ENCODE peak calls at places on chromosome X, in nine cellular contexts. V is PC-3, O is hepatocyte, Z is SK-N-SH, X is HCT116, H is GM23338, E is GM23248, Q is neural progenitor cell, R is MM.1S. P is an unnamed sample. For H3K4me1, the result is how much of the 10 kb centered on the place peaks cover.

GRCh38 chrX:16096131-16096530 is 27.2 kb upstream of the GRPR start:
- DNase-seq in Q (peak), V (no peak), R (no peak), E (no peak), O (no peak), Z (no peak), X (no peak), H (peak), P (no peak)

GRCh38 chrX:48676893-48677270 is 6.7 kb upstream of the WAS start:
- DNase-seq in E (peak), Z (no peak), H (peak), R (peak), V (peak), X (no peak), Q (no peak), O (peak), P (peak)

GRCh38 chrX:13131511-13132137 is 87.2 kb upstream of the FAM9C start:
- DNase-seq in O (no peak), V (no peak), X (no peak), E (no peak), H (peak), Z (no peak), R (peak), Q (no peak), P (no peak)

GRCh38 chrX:11867610-11868345 is 109.7 kb downstream of the MSL3 start:
- DNase-seq in R (no peak), V (no peak), Q (no peak), O (no peak), E (no peak), H (no peak), Z (no peak), X (no peak), P (no peak)

GRCh38 chrX:137166591-137166990 is 132.8 kb upstream of the GPR101 start:
- DNase-seq in X (no peak), R (peak), V (peak), O (peak), E (no peak), Z (peak), H (peak), Q (peak), P (no peak)

GRCh38 chrX:69085826-69086225 is 79.4 kb downstream of the PJA1 start:
- DNase-seq in X (no peak), O (no peak), R (no peak), Z (no peak), V (no peak), Q (no peak), H (no peak), E (no peak), P (no peak)

GRCh38 chrX:147602297-147602696 is 309.4 kb upstream of the FMR1 start:
- DNase-seq in O (peak), Q (peak), H (peak), R (no peak), E (peak), X (no peak), Z (no peak), V (peak), P (peak)

GRCh38 chrX:118864063-118864630 is 40.5 kb downstream of the ZCCHC12 start:
- DNase-seq in O (no peak), R (no peak), H (no peak), X (no peak), V (peak), Z (no peak), Q (no peak), E (no peak), P (no peak)

GRCh38 chrX:40581333-40581910 is 652 bp downstream of the ATP6AP2 start:
- DNase-seq in X (no peak), Q (no peak), H (no peak), O (no peak), R (peak), Z (no peak), E (peak), V (peak), P (peak)

GRCh38 chrX:19699151-19699550 is 183.8 kb upstream of the MAP3K15 start:
- DNase-seq in O (no peak), X (no peak), V (no peak), Z (no peak), Q (no peak), R (no peak), E (no peak), H (no peak), P (no peak)

GRCh38 chrX:132480581-132481203 is 8.1 kb downstream of the MBNL3 start:
- DNase-seq in X (no peak), H (no peak), Z (no peak), E (peak), Q (no peak), V (peak), R (peak), O (peak), P (peak)

GRCh38 chrX:69025802-69026301 is 139.4 kb downstream of the PJA1 start:
- DNase-seq in H (no peak), Z (no peak), X (no peak), Q (no peak), V (peak), E (peak), R (no peak), O (no peak), P (no peak)

GRCh38 chrX:106874075-106874474 is 29.1 kb downstream of the RIPPLY1 start:
- DNase-seq in X (no peak), Z (peak), V (peak), E (peak), R (peak), O (peak), H (peak), Q (peak), P (peak)

GRCh38 chrX:97397371-97397770 is 513.7 kb downstream of the RPA4 start:
- DNase-seq in Z (no peak), X (no peak), V (peak), O (no peak), E (no peak), H (no peak), R (peak), Q (no peak), P (no peak)

GRCh38 chrX:77622672-77623071 is 163.3 kb downstream of the ATRX start:
- DNase-seq in H (no peak), V (no peak), E (no peak), Z (no peak), R (no peak), Q (peak), O (no peak), X (no peak), P (no peak)

GRCh38 chrX:77628294-77629025 is 157.6 kb downstream of the ATRX start:
- DNase-seq in H (no peak), X (no peak), V (peak), E (peak), R (peak), Z (no peak), O (no peak), Q (no peak), P (no peak)
- TF ChIP-seq EZH2phosphoT487 in H (no peak), X (no peak), V (no peak), E (no peak), R (no peak), Z (no peak), O (no peak), Q (no peak), P (no peak)

GRCh38 chrX:39480966-39481365 is 616.8 kb downstream of the BCOR start:
- DNase-seq in H (no peak), X (no peak), Z (no peak), V (no peak), R (no peak), E (no peak), Q (no peak), O (no peak), P (no peak)
- H3K4me1 ChIP-seq in H (under half), X (under half), Z (under half), V (under half), R (under half), E (under half), Q (under half), O (under half), P (under half)

DNA sequence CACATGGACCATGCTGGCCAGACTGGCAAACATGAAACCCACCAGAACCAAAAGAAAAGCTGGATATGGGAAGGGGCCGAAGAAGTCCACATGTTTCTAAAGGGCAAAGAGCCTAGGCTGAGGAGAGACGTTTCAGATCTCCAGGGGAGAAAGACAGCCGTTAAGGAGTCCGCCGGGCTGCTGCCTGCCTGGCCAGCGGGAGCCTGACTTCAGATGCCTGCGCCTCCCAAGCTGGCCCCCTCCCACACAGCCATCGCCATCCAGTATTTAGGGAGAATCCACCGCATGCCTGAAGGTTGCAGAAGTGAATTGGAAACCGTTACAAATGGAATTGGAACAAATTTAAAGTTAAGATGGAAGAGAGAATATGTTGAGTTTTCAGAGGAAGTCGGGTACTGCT is 2.9 kb downstream of the TBL1X start:
- DNase-seq in E (no peak), X (no peak), Q (peak), Z (no peak), V (no peak), H (no peak), R (no peak), O (no peak), P (no peak)
- TF ChIP-seq EZH2phosphoT487 in E (no peak), X (no peak), Q (no peak), Z (no peak), V (no peak), H (no peak), R (no peak), O (no peak), P (no peak)

DNA sequence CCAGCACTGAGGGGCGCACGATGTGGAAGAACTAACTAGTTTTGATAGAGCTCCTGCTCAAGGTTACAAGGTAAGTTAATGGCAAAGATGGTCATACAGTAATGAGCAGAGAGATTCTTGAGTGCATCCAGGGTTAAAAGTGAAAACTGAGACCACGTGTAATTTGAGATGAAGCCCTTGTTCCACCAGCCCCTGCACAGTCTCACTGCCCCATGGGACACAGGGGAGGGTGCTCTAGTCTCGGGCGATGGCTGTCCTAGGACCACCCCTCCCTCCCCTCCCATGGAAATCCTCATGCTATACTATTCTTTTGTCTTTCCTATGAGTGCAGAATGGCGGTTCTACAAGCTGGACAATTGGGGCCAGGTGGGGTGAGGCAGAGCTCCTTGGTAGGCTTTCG is 1.8 kb downstream of the G6PD start:
- DNase-seq in V (no peak), Z (no peak), X (no peak), O (no peak), E (no peak), H (no peak), Q (no peak), R (no peak), P (no peak)
- H3K4me1 ChIP-seq in V (half or more), Z (under half), X (under half), O (under half), E (under half), H (under half), Q (under half), R (under half), P (under half)

GRCh38 chrX:2572740-2573139 is 72.0 kb upstream of the DHRSX start:
- DNase-seq in H (no peak), R (no peak), O (no peak), X (peak), Z (no peak), Q (peak), E (peak), V (peak), P (no peak)
- TF ChIP-seq EZH2phosphoT487 in H (no peak), R (no peak), O (no peak), X (no peak), Z (no peak), Q (no peak), E (no peak), V (no peak), P (no peak)

P was measured in OCI-LY7.